ENCODE peak calls at places on chromosomes 16 and 17, in five cellular contexts. V is HepG2, K is GM12878, J is WTC11, F is K562. P is an unnamed sample.

GRCh38 chr17:32265192-32265895 is at the start of gene RHBDL3:
- DNase-seq in V (no peak), K (no peak), J (peak; percentile 36), F (peak; percentile 59), P (no peak)

GRCh38 chr17:80751460-80752368 is 207.1 kb downstream of the RPTOR start:
- DNase-seq in V (peak; percentile 72), K (no peak), J (no peak), F (no peak), P (no peak)

GRCh38 chr16:15708997-15709396 is 59.0 kb downstream of the NDE1 start:
- DNase-seq in V (no peak), K (no peak), J (no peak), F (no peak), P (no peak)

GRCh38 chr16:67445441-67445912 is 14.6 kb downstream of the HSD11B2 start:
- DNase-seq in V (peak; percentile 52), K (no peak), J (no peak), F (no peak), P (no peak)

GRCh38 chr17:48601528-48602430 is 3.0 kb downstream of the HOXB6 start:
- DNase-seq in V (no peak), K (no peak), J (no peak), F (no peak), P (no peak)

GRCh38 chr16:58124601-58124915 is 4.6 kb downstream of the CFAP20 start:
- DNase-seq in V (no peak), K (no peak), J (no peak), F (no peak), P (no peak)

GRCh38 chr16:29011112-29011511 is 26.3 kb downstream of the LAT start:
- DNase-seq in V (no peak), K (no peak), J (peak; percentile 58), F (no peak), P (peak; percentile 19)

GRCh38 chr17:82101767-82102679 is 4.0 kb upstream of the FASN start:
- DNase-seq in V (peak; percentile 87), K (no peak), J (no peak), F (no peak), P (no peak)

GRCh38 chr17:46045639-46046038 is 46.6 kb downstream of the STH start:
- DNase-seq in V (peak; percentile 22), K (no peak), J (no peak), F (no peak), P (no peak)

GRCh38 chr17:71398706-71399620 is 721.9 kb upstream of the SOX9 start:
- DNase-seq in V (no peak), K (no peak), J (no peak), F (no peak), P (no peak)

GRCh38 chr17:51164911-51165679 is 1.1 kb upstream of the NME2 start:
- DNase-seq in V (peak; percentile 28), K (no peak), J (peak; percentile 29), F (no peak), P (no peak)

GRCh38 chr16:64182985-64183384 is 938.9 kb downstream of the CDH11 start:
- DNase-seq in V (no peak), K (no peak), J (no peak), F (no peak), P (no peak)

GRCh38 chr16:56647641-56648431 is 3.9 kb upstream of the MT1B start:
- DNase-seq in V (no peak), K (no peak), J (peak; percentile 58), F (no peak), P (no peak)

GRCh38 chr16:81657224-81657623 is 121.9 kb upstream of the PLCG2 start:
- DNase-seq in V (no peak), K (peak; percentile 24), J (no peak), F (no peak), P (no peak)

GRCh38 chr17:50143461-50144176 is 6.9 kb downstream of the PPP1R9B start:
- DNase-seq in V (no peak), K (no peak), J (no peak), F (no peak), P (no peak)

GRCh38 chr17:72837335-72837734 is 255.2 kb downstream of the SLC39A11 start:
- DNase-seq in V (peak; percentile 59), K (no peak), J (no peak), F (no peak), P (no peak)

GRCh38 chr17:76237859-76238313 is 2.4 kb downstream of the RNF157 start:
- DNase-seq in V (peak; percentile 93), K (no peak), J (no peak), F (no peak), P (no peak)
- TF ChIP-seq ATF2 in V (no peak), K (no peak), J (no peak), F (no peak), P (no peak)

DNA sequence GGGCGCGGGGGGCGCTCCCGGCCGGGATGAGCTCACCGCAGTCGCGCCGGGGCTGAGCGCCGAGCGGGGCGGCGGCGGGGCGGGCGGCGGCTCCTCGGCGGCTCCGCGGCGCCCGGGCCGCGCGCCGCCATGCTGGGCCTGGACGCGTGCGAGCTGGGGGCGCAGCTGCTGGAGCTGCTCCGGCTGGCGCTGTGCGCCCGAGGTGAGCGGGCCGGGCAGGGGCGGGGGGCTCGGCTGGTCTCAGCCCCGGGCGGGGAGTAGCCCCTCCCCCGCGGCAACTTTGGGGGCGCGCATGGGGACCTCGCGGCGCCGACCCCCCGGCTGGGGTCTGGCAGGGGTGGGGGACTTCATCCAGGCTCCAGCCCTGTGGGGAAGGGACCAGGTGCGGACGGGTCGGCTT is at the start of gene ARHGDIG:
- DNase-seq in V (no peak), K (no peak), J (no peak), F (peak; percentile 52), P (no peak)
- TF ChIP-seq SP1 in V (no peak), K (no peak), J (no peak), F (no peak), P (no peak)

GRCh38 chr17:1928976-1929375 is 96.2 kb downstream of the RTN4RL1 start:
- DNase-seq in V (no peak), K (no peak), J (no peak), F (no peak), P (no peak)
- TF ChIP-seq ATF2 in V (no peak), K (no peak), J (no peak), F (no peak), P (no peak)

GRCh38 chr17:16080366-16080765 is 80.7 kb downstream of the TTC19 start:
- DNase-seq in V (no peak), K (no peak), J (no peak), F (no peak), P (no peak)

GRCh38 chr17:16081507-16082087 is 82.0 kb downstream of the TTC19 start:
- DNase-seq in V (peak; percentile 72), K (no peak), J (no peak), F (no peak), P (no peak)

GRCh38 chr17:16085066-16085699 is 85.6 kb downstream of the TTC19 start:
- DNase-seq in V (no peak), K (no peak), J (no peak), F (no peak), P (no peak)

GRCh38 chr17:16086957-16087356 is 87.3 kb downstream of the TTC19 start:
- DNase-seq in V (no peak), K (no peak), J (no peak), F (no peak), P (no peak)

GRCh38 chr17:16083223-16083622 is 83.6 kb downstream of the TTC19 start:
- DNase-seq in V (no peak), K (no peak), J (no peak), F (no peak), P (no peak)
- TF ChIP-seq SP1 in V (no peak), K (no peak), J (no peak), F (no peak), P (no peak)